ENCODE peak calls at places on chromosomes 6 and 20, in four cellular contexts. O, G, F and S are unnamed samples. For H3K4me1 and H3K9me3, the result is how much of the 10 kb centered on the place peaks cover.

GRCh38 chr6:131784561-131784960 is 23.3 kb upstream of the ENPP1 start:
- DNase-seq in O (no peak), G (no peak), F (no peak), S (no peak)

GRCh38 chr6:11128608-11129007 is 17.1 kb upstream of the ERVFRD-1 start:
- DNase-seq in O (no peak), G (no peak), F (no peak), S (no peak)

GRCh38 chr6:16799279-16800193 is 38.3 kb upstream of the ATXN1 start:
- DNase-seq in O (no peak), G (no peak), F (no peak), S (no peak)

GRCh38 chr6:94494500-94494899 is 1075.1 kb upstream of the EPHA7 start:
- DNase-seq in O (no peak), G (no peak), F (no peak), S (no peak)

GRCh38 chr6:103236923-103237322 is 1622.8 kb downstream of the HACE1 start:
- DNase-seq in O (no peak), G (no peak), F (no peak), S (no peak)

GRCh38 chr6:34593741-34594140 is 37.6 kb upstream of the SPDEF start:
- DNase-seq in O (no peak), G (no peak), F (no peak), S (no peak)

GRCh38 chr6:163948250-163948649 is 533.7 kb downstream of the QKI start:
- DNase-seq in O (no peak), G (no peak), F (no peak), S (no peak)

GRCh38 chr6:104956663-104957294 is at the start of gene LIN28B:
- DNase-seq in O (no peak), G (no peak), F (no peak), S (no peak)

GRCh38 chr6:13371421-13372072 is 43.2 kb upstream of the TBC1D7 start:
- DNase-seq in O (no peak), G (no peak), F (no peak), S (no peak)

GRCh38 chr6:14792118-14792955 is 453.5 kb upstream of the JARID2 start:
- DNase-seq in O (no peak), G (no peak), F (no peak), S (no peak)

GRCh38 chr20:62952373-62953166 is at the start of gene SLC17A9:
- DNase-seq in O (peak), G (no peak), F (peak), S (no peak)

GRCh38 chr6:160111812-160112211 is 9.8 kb upstream of the SLC22A1 start:
- DNase-seq in O (no peak), G (peak), F (no peak), S (no peak)

GRCh38 chr20:56393133-56393472 is 658 bp downstream of the CSTF1 start:
- DNase-seq in O (no peak), G (no peak), F (no peak), S (no peak)

GRCh38 chr6:2947424-2947823 is 23.9 kb downstream of the SERPINB6 start:
- DNase-seq in O (no peak), G (no peak), F (peak), S (no peak)

GRCh38 chr20:63978319-63979220 is 872 bp downstream of the SAMD10 start:
- DNase-seq in O (no peak), G (no peak), F (peak), S (peak)

GRCh38 chr6:17011985-17012384 is 89.9 kb upstream of the STMND1 start:
- DNase-seq in O (no peak), G (no peak), F (no peak), S (no peak)

GRCh38 chr20:52852695-52853094 is 119.5 kb upstream of the TSHZ2 start:
- DNase-seq in O (no peak), G (no peak), F (no peak), S (no peak)

GRCh38 chr20:35828434-35828833 is 56.6 kb downstream of the PHF20 start:
- DNase-seq in O (no peak), G (no peak), F (no peak), S (peak)

GRCh38 chr6:32816746-32817204 is at the start of gene HLA-DOB:
- DNase-seq in O (peak), G (no peak), F (no peak), S (no peak)

GRCh38 chr6:132063738-132064137 is 112.6 kb upstream of the CCN2 start:
- DNase-seq in O (peak), G (no peak), F (no peak), S (no peak)

GRCh38 chr6:14440891-14441358 is 323.4 kb downstream of the CD83 start:
- DNase-seq in O (no peak), G (no peak), F (no peak), S (no peak)

GRCh38 chr6:109690373-109690739 is 646 bp downstream of the AK9 start:
- DNase-seq in O (no peak), G (no peak), F (peak), S (peak)

GRCh38 chr20:62141397-62142251 is 1.6 kb downstream of the PSMA7 start:
- DNase-seq in O (no peak), G (no peak), F (no peak), S (no peak)

GRCh38 chr6:38012573-38012972 is 193.0 kb downstream of the ZFAND3 start:
- DNase-seq in O (peak), G (peak), F (no peak), S (peak)

GRCh38 chr6:155077784-155078183 is 82.7 kb downstream of the TIAM2 start:
- DNase-seq in O (no peak), G (no peak), F (no peak), S (no peak)

GRCh38 chr6:166330612-166331011 is 11.7 kb downstream of the SFT2D1 start:
- DNase-seq in O (no peak), G (no peak), F (no peak), S (peak)

GRCh38 chr20:38831995-38832620 is 26.6 kb downstream of the PPP1R16B start:
- DNase-seq in O (no peak), G (no peak), F (no peak), S (no peak)

GRCh38 chr20:49288250-49288751 is 10.4 kb upstream of the ZNFX1 start:
- DNase-seq in O (no peak), G (no peak), F (no peak), S (no peak)

GRCh38 chr6:170080169-170080827 is 210.6 kb downstream of the DLL1 start:
- DNase-seq in O (no peak), G (no peak), F (no peak), S (no peak)

GRCh38 chr6:42512498-42513042 is 51.3 kb upstream of the UBR2 start:
- DNase-seq in O (no peak), G (no peak), F (no peak), S (no peak)

GRCh38 chr6:156655267-156655918 is 121.8 kb upstream of the ARID1B start:
- DNase-seq in O (no peak), G (peak), F (no peak), S (no peak)

GRCh38 chr6:105429676-105430075 is 26.8 kb upstream of the PREP start:
- DNase-seq in O (no peak), G (no peak), F (no peak), S (no peak)

GRCh38 chr20:6940052-6940451 is 172.6 kb downstream of the BMP2 start:
- DNase-seq in O (no peak), G (peak), F (no peak), S (peak)

GRCh38 chr6:100549406-100550167 is 84.9 kb upstream of the SIM1 start:
- DNase-seq in O (no peak), G (no peak), F (no peak), S (no peak)

GRCh38 chr6:55449219-55449618 is 122.0 kb downstream of the GFRAL start:
- DNase-seq in O (no peak), G (no peak), F (no peak), S (peak)

GRCh38 chr20:25309395-25310267 is 61.7 kb downstream of the PYGB start:
- DNase-seq in O (peak), G (no peak), F (no peak), S (peak)

GRCh38 chr6:15508363-15509330 is 154.2 kb downstream of the DTNBP1 start:
- DNase-seq in O (no peak), G (no peak), F (no peak), S (no peak)

GRCh38 chr6:142444800-142445405 is 143.1 kb downstream of the ADGRG6 start:
- DNase-seq in O (no peak), G (no peak), F (no peak), S (no peak)

GRCh38 chr20:63572788-63573738 is 976 bp downstream of the HELZ2 start:
- DNase-seq in O (no peak), G (no peak), F (no peak), S (no peak)

GRCh38 chr20:47080365-47080764 is 185.7 kb downstream of the EYA2 start:
- DNase-seq in O (no peak), G (no peak), F (no peak), S (no peak)

GRCh38 chr20:47075263-47075662 is 180.6 kb downstream of the EYA2 start:
- DNase-seq in O (no peak), G (no peak), F (no peak), S (no peak)

GRCh38 chr20:47073766-47074475 is 179.3 kb downstream of the EYA2 start:
- DNase-seq in O (no peak), G (no peak), F (no peak), S (no peak)

DNA sequence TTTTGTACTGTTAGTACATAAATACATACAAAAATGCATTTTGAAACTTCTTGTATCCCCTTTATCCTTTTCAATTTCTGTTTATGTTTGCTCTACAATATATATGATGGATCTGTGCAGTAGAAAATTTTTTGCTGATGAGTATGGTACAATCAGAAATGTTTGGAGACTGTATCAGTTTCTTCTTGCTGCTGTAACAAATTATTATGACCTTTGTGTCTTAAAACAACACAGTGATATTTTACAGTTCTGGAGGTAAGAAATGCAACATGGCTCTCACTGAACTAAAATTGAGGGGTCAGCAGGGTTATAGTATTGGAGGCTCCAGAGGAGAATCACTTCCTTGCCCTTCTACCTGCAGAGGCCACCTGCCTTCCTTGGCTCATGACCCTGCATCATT is 184.4 kb downstream of the EYA2 start:
- DNase-seq in O (no peak), G (no peak), F (no peak), S (no peak)
- H3K4me3 ChIP-seq in O (no peak), G (no peak), F (no peak), S (no peak)

GRCh38 chr6:167856999-167857660 is 30.4 kb downstream of the AFDN start:
- DNase-seq in O (no peak), G (no peak), F (no peak), S (peak)
- H3K4me1 ChIP-seq in O (under half), G (under half), F (under half), S (under half)

GRCh38 chr6:30287139-30287538 is 39.6 kb upstream of the TRIM39 start:
- DNase-seq in O (no peak), G (no peak), F (no peak), S (no peak)

GRCh38 chr6:30283761-30284160 is 43.0 kb upstream of the TRIM39 start:
- DNase-seq in O (no peak), G (no peak), F (no peak), S (no peak)

DNA sequence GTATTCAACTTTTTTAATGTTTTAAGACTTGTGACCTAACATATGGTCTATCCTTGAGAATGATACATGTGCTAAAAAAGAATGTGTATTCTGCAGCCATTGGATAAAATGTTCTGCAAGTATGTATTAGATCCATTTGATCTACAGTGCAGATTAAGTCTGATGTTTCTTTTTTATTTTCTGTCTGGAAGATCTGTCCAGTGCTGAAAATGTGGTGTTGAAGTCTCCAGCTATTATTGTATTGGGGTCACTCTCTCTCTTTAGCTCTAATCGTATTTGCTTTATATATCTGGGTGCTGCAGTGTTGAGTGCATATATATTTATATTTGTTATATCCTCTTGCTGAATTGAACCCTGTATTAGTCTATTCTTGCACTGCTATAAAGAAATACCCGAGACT is 44.2 kb upstream of the TRIM39 start:
- DNase-seq in O (no peak), G (no peak), F (no peak), S (no peak)
- H3K9me3 ChIP-seq in O (under half), G (half or more), F (under half), S (under half)

GRCh38 chr6:136382676-136383075 is 93.0 kb upstream of the BCLAF1 start:
- DNase-seq in O (no peak), G (no peak), F (no peak), S (no peak)

GRCh38 chr6:136378888-136379287 is 89.2 kb upstream of the BCLAF1 start:
- DNase-seq in O (no peak), G (no peak), F (no peak), S (no peak)

GRCh38 chr6:136387316-136387715 is 97.7 kb upstream of the BCLAF1 start:
- DNase-seq in O (no peak), G (no peak), F (no peak), S (no peak)

GRCh38 chr6:136383271-136383670 is 93.6 kb upstream of the BCLAF1 start:
- DNase-seq in O (no peak), G (no peak), F (no peak), S (no peak)
- H3K4me3 ChIP-seq in O (no peak), G (no peak), F (no peak), S (no peak)

DNA sequence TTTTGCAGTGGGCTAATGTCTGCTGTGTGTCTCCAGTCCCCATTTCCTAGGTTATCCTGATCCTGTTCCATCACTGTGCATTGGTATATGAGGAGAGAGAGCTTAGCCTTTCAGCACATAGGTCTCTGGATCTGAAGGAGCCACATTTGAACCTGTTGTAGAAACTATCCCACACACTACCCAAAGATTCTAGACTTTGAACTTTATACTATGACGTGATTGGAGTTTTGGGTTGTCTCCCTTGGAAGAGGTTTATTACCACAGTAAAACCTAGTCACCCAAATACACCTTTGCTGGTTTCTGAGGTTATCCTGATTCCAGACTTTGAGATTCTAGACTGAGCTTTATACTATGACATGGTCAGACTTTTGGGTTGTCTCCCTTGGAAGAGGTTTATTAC is 8.0 kb upstream of the OSTM1 start:
- DNase-seq in O (no peak), G (no peak), F (no peak), S (no peak)
- H3K4me1 ChIP-seq in O (under half), G (under half), F (under half), S (under half)

GRCh38 chr6:28322661-28323060 is 13.3 kb downstream of the ZSCAN31 start:
- DNase-seq in O (no peak), G (no peak), F (no peak), S (no peak)
- H3K9me3 ChIP-seq in O (under half), G (under half), F (under half), S (under half)